ENCODE peak calls at places on chromosome 4, in four cellular contexts. B is H54, O is left lung, L is EH. J is an unnamed sample.

GRCh38 chr4:55635282-55635681 is 816 bp downstream of the NMU start:
- DNase-seq in O (no peak), L (no peak), B (no peak), J (no peak)

GRCh38 chr4:142021181-142021580 is 384.8 kb downstream of the IL15 start:
- DNase-seq in O (no peak), B (no peak), L (peak), J (no peak)

GRCh38 chr4:102299302-102299701 is 46.0 kb downstream of the SLC39A8 start:
- DNase-seq in B (no peak), L (no peak), O (no peak), J (no peak)

GRCh38 chr4:158778712-158779111 is 9.9 kb downstream of the FNIP2 start:
- DNase-seq in O (no peak), L (no peak), B (no peak), J (no peak)

GRCh38 chr4:87783781-87784180 is 15.6 kb upstream of the IBSP start:
- DNase-seq in O (no peak), L (peak), B (no peak), J (no peak)

GRCh38 chr4:156598138-156598681 is 373.4 kb downstream of the PDGFC start:
- DNase-seq in O (no peak), L (peak), B (no peak), J (no peak)

GRCh38 chr4:70715097-70715496 is 6.7 kb upstream of the RUFY3 start:
- DNase-seq in B (no peak), L (no peak), O (no peak), J (no peak)

GRCh38 chr4:78951862-78952472 is 12.7 kb upstream of the PAQR3 start:
- DNase-seq in L (peak), O (no peak), B (no peak), J (peak)

GRCh38 chr4:166657261-166657660 is 577.0 kb downstream of the SPOCK3 start:
- DNase-seq in L (peak), O (no peak), B (no peak), J (no peak)

GRCh38 chr4:155745984-155746383 is 12.8 kb upstream of the GUCY1B1 start:
- DNase-seq in O (no peak), B (no peak), L (peak), J (no peak)

GRCh38 chr4:98716796-98717195 is 58.4 kb upstream of the TSPAN5 start:
- DNase-seq in B (no peak), O (no peak), L (no peak), J (no peak)

GRCh38 chr4:26151615-26152014 is 169.2 kb upstream of the RBPJ start:
- DNase-seq in O (no peak), B (no peak), L (no peak), J (no peak)